ENCODE peak calls at places on chromosomes 1 and 21, in ten cellular contexts. One of them, this sample, is unnamed.

GRCh38 chr1:66365628-66366027 is 168.3 kb upstream of the SGIP1 start:
- DNase-seq in activated naive CD4-positive, alpha-beta T cell treated with anti-CD3 and anti-CD28 coated beads, Interleukin-2, amount 50 U/mL, for 72 hours: no peak
- DNase-seq in NCI-H345: no peak
- DNase-seq in LHCN-M2: no peak
- DNase-seq in posterior vena cava: no peak
- DNase-seq in GM04503: no peak
- DNase-seq in HuH-7.5: no peak
- DNase-seq in EL: no peak
- DNase-seq in NAMALWA: no peak
- DNase-seq in tibial nerve: no peak
- DNase-seq in this sample: no peak

GRCh38 chr1:155254714-155255242 is 505 bp downstream of the ENTREP3 start:
- DNase-seq in activated naive CD4-positive, alpha-beta T cell treated with anti-CD3 and anti-CD28 coated beads, Interleukin-2, amount 50 U/mL, for 72 hours: no peak
- DNase-seq in NCI-H345: peak; percentile 61
- DNase-seq in LHCN-M2: peak; percentile 31
- DNase-seq in posterior vena cava: peak; percentile 84
- DNase-seq in GM04503: no peak
- DNase-seq in HuH-7.5: no peak
- DNase-seq in EL: peak; percentile 39
- DNase-seq in NAMALWA: no peak
- DNase-seq in tibial nerve: no peak
- DNase-seq in this sample: no peak

GRCh38 chr1:32782086-32782485 is 35.1 kb downstream of the YARS1 start:
- DNase-seq in activated naive CD4-positive, alpha-beta T cell treated with anti-CD3 and anti-CD28 coated beads, Interleukin-2, amount 50 U/mL, for 72 hours: no peak
- DNase-seq in NCI-H345: no peak
- DNase-seq in LHCN-M2: no peak
- DNase-seq in posterior vena cava: no peak
- DNase-seq in GM04503: no peak
- DNase-seq in HuH-7.5: no peak
- DNase-seq in EL: peak; percentile 55
- DNase-seq in NAMALWA: no peak
- DNase-seq in tibial nerve: no peak
- DNase-seq in this sample: no peak

GRCh38 chr1:196063307-196063706 is 544.9 kb downstream of the KCNT2 start:
- DNase-seq in activated naive CD4-positive, alpha-beta T cell treated with anti-CD3 and anti-CD28 coated beads, Interleukin-2, amount 50 U/mL, for 72 hours: no peak
- DNase-seq in NCI-H345: no peak
- DNase-seq in LHCN-M2: peak; percentile 12
- DNase-seq in posterior vena cava: no peak
- DNase-seq in GM04503: no peak
- DNase-seq in HuH-7.5: no peak
- DNase-seq in EL: peak; percentile 46
- DNase-seq in NAMALWA: no peak
- DNase-seq in tibial nerve: no peak
- DNase-seq in this sample: no peak

GRCh38 chr1:60483471-60483870 is 409.9 kb upstream of the C1orf87 start:
- DNase-seq in activated naive CD4-positive, alpha-beta T cell treated with anti-CD3 and anti-CD28 coated beads, Interleukin-2, amount 50 U/mL, for 72 hours: no peak
- DNase-seq in NCI-H345: no peak
- DNase-seq in LHCN-M2: no peak
- DNase-seq in posterior vena cava: no peak
- DNase-seq in GM04503: no peak
- DNase-seq in HuH-7.5: no peak
- DNase-seq in EL: no peak
- DNase-seq in NAMALWA: no peak
- DNase-seq in tibial nerve: no peak
- DNase-seq in this sample: no peak

GRCh38 chr1:178470411-178470960 is 26.3 kb downstream of the CLEC20A start:
- DNase-seq in activated naive CD4-positive, alpha-beta T cell treated with anti-CD3 and anti-CD28 coated beads, Interleukin-2, amount 50 U/mL, for 72 hours: no peak
- DNase-seq in NCI-H345: no peak
- DNase-seq in LHCN-M2: no peak
- DNase-seq in posterior vena cava: no peak
- DNase-seq in GM04503: no peak
- DNase-seq in HuH-7.5: no peak
- DNase-seq in EL: no peak
- DNase-seq in NAMALWA: no peak
- DNase-seq in tibial nerve: no peak
- DNase-seq in this sample: no peak

GRCh38 chr1:165905853-165906252 is 78.4 kb downstream of the UCK2 start:
- DNase-seq in activated naive CD4-positive, alpha-beta T cell treated with anti-CD3 and anti-CD28 coated beads, Interleukin-2, amount 50 U/mL, for 72 hours: no peak
- DNase-seq in NCI-H345: no peak
- DNase-seq in LHCN-M2: no peak
- DNase-seq in posterior vena cava: no peak
- DNase-seq in GM04503: no peak
- DNase-seq in HuH-7.5: no peak
- DNase-seq in EL: no peak
- DNase-seq in NAMALWA: no peak
- DNase-seq in tibial nerve: no peak
- DNase-seq in this sample: no peak

GRCh38 chr21:9780441-9780937 is 740.9 kb upstream of the TPTE start:
- DNase-seq in activated naive CD4-positive, alpha-beta T cell treated with anti-CD3 and anti-CD28 coated beads, Interleukin-2, amount 50 U/mL, for 72 hours: no peak
- DNase-seq in NCI-H345: no peak
- DNase-seq in LHCN-M2: no peak
- DNase-seq in posterior vena cava: no peak
- DNase-seq in GM04503: no peak
- DNase-seq in HuH-7.5: no peak
- DNase-seq in EL: no peak
- DNase-seq in NAMALWA: no peak
- DNase-seq in tibial nerve: no peak
- DNase-seq in this sample: no peak

GRCh38 chr1:180976958-180977357 is 45.7 kb downstream of the STX6 start:
- DNase-seq in activated naive CD4-positive, alpha-beta T cell treated with anti-CD3 and anti-CD28 coated beads, Interleukin-2, amount 50 U/mL, for 72 hours: no peak
- DNase-seq in NCI-H345: no peak
- DNase-seq in LHCN-M2: no peak
- DNase-seq in posterior vena cava: no peak
- DNase-seq in GM04503: no peak
- DNase-seq in HuH-7.5: no peak
- DNase-seq in EL: no peak
- DNase-seq in NAMALWA: no peak
- DNase-seq in tibial nerve: no peak
- DNase-seq in this sample: no peak

This sample was measured in NCI-H524 treated with DMSO at 0.1 percent for 48 hours.